ENCODE peak calls at places on chromosomes 1 and 21, in four cellular contexts. One of them, this sample, is unnamed. For H3K4me1, the result is how much of the 10 kb centered on the place peaks cover.

GRCh38 chr1:55034476-55035133 is 4.7 kb upstream of the PCSK9 start:
- DNase-seq in mammary epithelial cell: no peak
- DNase-seq in PC-3: no peak
- DNase-seq in heart left ventricle: no peak
- DNase-seq in this sample: no peak

GRCh38 chr1:63601463-63601862 is 8.3 kb downstream of the PGM1 start:
- DNase-seq in PC-3: no peak
- DNase-seq in mammary epithelial cell: no peak
- DNase-seq in heart left ventricle: no peak
- DNase-seq in this sample: no peak

GRCh38 chr1:116062201-116062600 is 49.0 kb upstream of the MAB21L3 start:
- DNase-seq in PC-3: no peak
- DNase-seq in heart left ventricle: no peak
- DNase-seq in mammary epithelial cell: no peak
- DNase-seq in this sample: no peak

GRCh38 chr1:171917361-171917760 is 76.1 kb downstream of the DNM3 start:
- DNase-seq in heart left ventricle: no peak
- DNase-seq in mammary epithelial cell: no peak
- DNase-seq in PC-3: no peak
- DNase-seq in this sample: no peak

GRCh38 chr1:214552174-214552608 is 789 bp upstream of the PTPN14 start:
- DNase-seq in PC-3: peak
- DNase-seq in mammary epithelial cell: peak
- DNase-seq in heart left ventricle: peak
- DNase-seq in this sample: peak

GRCh38 chr1:31413405-31414005 is 492 bp downstream of the SERINC2 start:
- DNase-seq in PC-3: peak
- DNase-seq in mammary epithelial cell: peak
- DNase-seq in heart left ventricle: peak
- DNase-seq in this sample: no peak

GRCh38 chr21:43189936-43190335 is 21.1 kb downstream of the CRYAA start:
- DNase-seq in PC-3: no peak
- DNase-seq in heart left ventricle: no peak
- DNase-seq in mammary epithelial cell: no peak
- DNase-seq in this sample: no peak

GRCh38 chr1:221532071-221532755 is 209.7 kb downstream of the DUSP10 start:
- DNase-seq in heart left ventricle: no peak
- DNase-seq in PC-3: no peak
- DNase-seq in mammary epithelial cell: no peak
- DNase-seq in this sample: no peak

GRCh38 chr1:14929547-14930223 is 223.9 kb upstream of the TMEM51 start:
- DNase-seq in mammary epithelial cell: no peak
- DNase-seq in PC-3: peak
- DNase-seq in heart left ventricle: peak
- DNase-seq in this sample: no peak

GRCh38 chr1:192066202-192066601 is 92.1 kb upstream of the RGS18 start:
- DNase-seq in heart left ventricle: no peak
- DNase-seq in mammary epithelial cell: no peak
- DNase-seq in PC-3: no peak
- DNase-seq in this sample: peak

GRCh38 chr21:45456014-45456835 is 51.3 kb downstream of the COL18A1 start:
- DNase-seq in heart left ventricle: peak
- DNase-seq in mammary epithelial cell: no peak
- DNase-seq in PC-3: no peak
- DNase-seq in this sample: no peak

GRCh38 chr1:191963286-191963685 is 195.0 kb upstream of the RGS18 start:
- DNase-seq in PC-3: no peak
- DNase-seq in mammary epithelial cell: no peak
- DNase-seq in heart left ventricle: no peak
- DNase-seq in this sample: peak

GRCh38 chr1:24465638-24466037 is 37.0 kb upstream of the RCAN3 start:
- DNase-seq in PC-3: no peak
- DNase-seq in heart left ventricle: no peak
- DNase-seq in mammary epithelial cell: no peak
- DNase-seq in this sample: no peak

GRCh38 chr1:24463756-24464377 is 38.8 kb upstream of the RCAN3 start:
- DNase-seq in heart left ventricle: no peak
- DNase-seq in mammary epithelial cell: no peak
- DNase-seq in PC-3: no peak
- DNase-seq in this sample: no peak

GRCh38 chr1:24468605-24469004 is 34.0 kb upstream of the RCAN3 start:
- DNase-seq in mammary epithelial cell: no peak
- DNase-seq in PC-3: no peak
- DNase-seq in heart left ventricle: no peak
- DNase-seq in this sample: no peak

GRCh38 chr1:24465099-24465498 is 37.5 kb upstream of the RCAN3 start:
- DNase-seq in mammary epithelial cell: no peak
- DNase-seq in PC-3: no peak
- DNase-seq in heart left ventricle: no peak
- DNase-seq in this sample: no peak

DNA sequence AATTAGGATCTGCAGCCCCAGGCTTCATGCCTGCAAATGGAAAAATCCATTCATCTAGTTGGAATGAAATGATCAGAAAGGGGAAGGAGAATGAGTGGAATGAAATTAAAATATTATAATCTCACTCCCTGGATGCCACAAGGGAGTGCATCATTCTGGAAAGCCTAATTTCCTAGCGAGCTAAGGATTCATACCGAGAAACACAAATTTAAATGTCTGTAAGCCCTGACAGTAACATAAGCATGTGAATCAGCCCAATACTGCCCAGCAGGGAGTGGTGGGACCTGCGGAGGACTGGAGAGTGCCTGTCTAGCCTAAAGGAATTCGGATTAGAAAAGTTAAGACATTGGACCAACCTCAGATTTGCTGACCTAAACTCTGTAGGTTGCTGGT is 38.3 kb upstream of the RCAN3 start:
- DNase-seq in mammary epithelial cell: no peak
- DNase-seq in heart left ventricle: no peak
- DNase-seq in PC-3: no peak
- DNase-seq in this sample: no peak
- TF ChIP-seq CTCF in mammary epithelial cell: no peak
- TF ChIP-seq CTCF in heart left ventricle: no peak
- TF ChIP-seq CTCF in PC-3: no peak
- TF ChIP-seq CTCF in this sample: no peak

GRCh38 chr1:36247538-36247937 is 23.3 kb downstream of the THRAP3 start:
- DNase-seq in mammary epithelial cell: no peak
- DNase-seq in PC-3: no peak
- DNase-seq in heart left ventricle: no peak
- DNase-seq in this sample: no peak

GRCh38 chr1:36248250-36248894 is 24.1 kb downstream of the THRAP3 start:
- DNase-seq in PC-3: peak
- DNase-seq in mammary epithelial cell: peak
- DNase-seq in heart left ventricle: no peak
- DNase-seq in this sample: peak

GRCh38 chr1:36253463-36253862 is 29.2 kb downstream of the THRAP3 start:
- DNase-seq in heart left ventricle: no peak
- DNase-seq in PC-3: no peak
- DNase-seq in mammary epithelial cell: no peak
- DNase-seq in this sample: no peak

GRCh38 chr1:36256558-36257374 is 32.5 kb downstream of the THRAP3 start:
- DNase-seq in mammary epithelial cell: no peak
- DNase-seq in heart left ventricle: no peak
- DNase-seq in PC-3: no peak
- DNase-seq in this sample: no peak

GRCh38 chr1:36251794-36252481 is 27.7 kb downstream of the THRAP3 start:
- DNase-seq in heart left ventricle: no peak
- DNase-seq in mammary epithelial cell: no peak
- DNase-seq in PC-3: peak
- DNase-seq in this sample: no peak
- H3K27ac ChIP-seq in heart left ventricle: no peak
- H3K27ac ChIP-seq in mammary epithelial cell: no peak
- H3K27ac ChIP-seq in PC-3: peak
- H3K27ac ChIP-seq in this sample: no peak

GRCh38 chr1:206911064-206911663 is 10.6 kb downstream of the FCMR start:
- DNase-seq in mammary epithelial cell: peak
- DNase-seq in PC-3: peak
- DNase-seq in heart left ventricle: no peak
- DNase-seq in this sample: peak
- H3K4me1 ChIP-seq in mammary epithelial cell: under half
- H3K4me1 ChIP-seq in PC-3: under half
- H3K4me1 ChIP-seq in heart left ventricle: under half
- H3K4me1 ChIP-seq in this sample: under half

DNA sequence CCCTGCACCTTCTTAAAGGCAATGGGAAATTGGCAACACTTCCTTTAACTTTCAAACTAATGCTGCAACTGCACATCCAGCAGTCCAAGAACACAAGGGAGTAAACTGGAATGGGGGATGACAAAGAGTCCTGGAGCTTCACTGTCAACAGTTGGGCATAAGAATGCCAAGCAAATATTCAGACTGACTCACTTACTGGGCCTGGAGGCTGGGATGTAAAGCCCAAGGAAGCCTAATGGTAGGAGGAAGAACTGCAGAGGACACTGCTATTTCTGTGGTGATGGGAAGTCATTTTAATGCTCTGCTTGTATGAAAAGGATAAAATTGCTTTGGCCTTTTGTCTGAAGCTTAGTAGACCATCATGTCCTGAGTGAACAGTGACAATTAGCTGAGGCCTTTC is 15.7 kb upstream of the DMRTA2 start:
- DNase-seq in mammary epithelial cell: no peak
- DNase-seq in heart left ventricle: no peak
- DNase-seq in PC-3: peak
- DNase-seq in this sample: no peak
- TF ChIP-seq CTCF in mammary epithelial cell: no peak
- TF ChIP-seq CTCF in heart left ventricle: no peak
- TF ChIP-seq CTCF in PC-3: no peak
- TF ChIP-seq CTCF in this sample: peak

DNA sequence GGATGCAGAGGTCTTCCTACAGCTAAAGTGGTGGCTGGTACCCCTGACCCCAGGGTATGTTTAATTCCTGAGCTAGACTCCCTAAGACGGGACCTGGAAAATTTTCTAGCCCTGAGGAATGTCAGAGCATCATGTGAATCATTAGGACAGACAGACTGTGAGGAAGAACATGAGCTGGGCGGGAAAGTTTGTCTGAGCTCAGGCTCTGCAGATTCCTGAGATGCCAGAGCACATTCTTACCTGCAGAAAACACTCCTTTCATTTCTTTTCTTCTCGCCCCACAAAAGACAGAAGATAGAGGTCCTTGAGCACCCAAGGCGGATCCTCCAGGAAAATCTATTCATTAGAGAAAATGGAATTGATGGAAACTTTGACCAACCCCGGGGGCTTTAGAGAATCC is 6.5 kb downstream of the CAPN2 start:
- DNase-seq in PC-3: peak
- DNase-seq in heart left ventricle: no peak
- DNase-seq in mammary epithelial cell: no peak
- DNase-seq in this sample: no peak
- H3K27ac ChIP-seq in PC-3: no peak
- H3K27ac ChIP-seq in heart left ventricle: no peak
- H3K27ac ChIP-seq in mammary epithelial cell: no peak
- H3K27ac ChIP-seq in this sample: no peak

DNA sequence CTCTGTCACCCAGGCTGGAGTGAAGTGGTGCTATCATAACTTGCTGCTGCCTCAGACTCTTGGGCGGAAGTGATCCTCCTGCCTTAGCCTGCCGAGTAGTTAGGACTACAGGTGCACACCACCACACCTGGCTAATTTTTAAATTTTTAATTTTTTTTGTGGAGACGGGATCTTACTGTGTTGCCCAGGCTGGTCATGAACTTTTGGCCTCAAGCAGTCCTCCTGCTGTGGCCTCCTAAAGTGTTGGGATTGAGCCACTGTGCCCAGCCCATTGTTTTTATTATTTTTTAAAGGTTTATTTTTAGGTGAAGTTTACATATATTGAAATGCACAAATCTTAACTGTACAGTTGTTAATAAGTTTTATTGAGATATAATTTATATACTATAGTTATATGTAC is 3.2 kb downstream of the MTF2 start:
- DNase-seq in PC-3: no peak
- DNase-seq in mammary epithelial cell: no peak
- DNase-seq in heart left ventricle: no peak
- DNase-seq in this sample: no peak
- H3K4me1 ChIP-seq in PC-3: under half
- H3K4me1 ChIP-seq in mammary epithelial cell: under half
- H3K4me1 ChIP-seq in heart left ventricle: under half
- H3K4me1 ChIP-seq in this sample: under half

This sample was measured in foreskin keratinocyte.